ENCODE peak calls at places on chromosomes 3 and 15, in eight cellular contexts. X, A, Y, O, K, M, Z and E are unnamed samples.

GRCh38 chr3:21562225-21562624 is 188.8 kb downstream of the ZNF385D start:
- DNase-seq in K (no peak), X (no peak), O (no peak), Y (no peak), Z (no peak), A (no peak), M (no peak), E (no peak)

GRCh38 chr15:57158589-57158988 is 217.7 kb upstream of the CGNL1 start:
- DNase-seq in M (no peak), X (no peak), O (no peak), A (no peak), K (no peak), Z (peak; percentile 10), Y (no peak), E (peak; percentile 70)

GRCh38 chr3:111850481-111850880 is 8.6 kb upstream of the PHLDB2 start:
- DNase-seq in Z (no peak), Y (no peak), K (no peak), A (no peak), M (no peak), X (no peak), O (no peak), E (no peak)

GRCh38 chr3:167750273-167750971 is 14.9 kb downstream of the SERPINI1 start:
- DNase-seq in A (no peak), O (no peak), Z (peak; percentile 14), M (peak; percentile 50), Y (no peak), X (no peak), K (no peak), E (no peak)

GRCh38 chr15:96047255-96047931 is 283.1 kb upstream of the NR2F2 start:
- DNase-seq in Z (no peak), Y (no peak), O (no peak), X (no peak), M (no peak), K (no peak), A (no peak), E (no peak)

GRCh38 chr3:107963581-107963980 is 127.2 kb downstream of the CD47 start:
- DNase-seq in A (no peak), K (no peak), X (no peak), M (no peak), O (no peak), Y (no peak), Z (no peak), E (no peak)

GRCh38 chr15:91040851-91041250 is 18.5 kb upstream of the VPS33B start:
- DNase-seq in Z (no peak), K (no peak), M (no peak), Y (no peak), A (no peak), O (no peak), X (no peak), E (no peak)

GRCh38 chr15:64637412-64637811 is 138.0 kb downstream of the RBPMS2 start:
- DNase-seq in A (no peak), Y (no peak), O (no peak), M (no peak), Z (no peak), K (no peak), X (no peak), E (no peak)

GRCh38 chr3:192901435-192901834 is 16.2 kb downstream of the MB21D2 start:
- DNase-seq in X (no peak), O (no peak), Y (no peak), A (no peak), M (no peak), Z (no peak), K (no peak), E (peak; percentile 95)

GRCh38 chr3:185152433-185153169 is at the start of gene C3orf70:
- DNase-seq in K (no peak), X (peak; percentile 73), Z (peak; percentile 81), M (peak; percentile 74), O (peak; percentile 83), A (peak; percentile 51), Y (peak; percentile 71), E (peak; percentile 29)

GRCh38 chr15:75138016-75138999 is 63.4 kb upstream of the C15orf39 start:
- DNase-seq in M (no peak), X (no peak), O (no peak), Y (no peak), Z (peak; percentile 42), A (no peak), K (no peak), E (no peak)

GRCh38 chr15:22949074-22949547 is 31.1 kb downstream of the CYFIP1 start:
- DNase-seq in A (peak; percentile 43), Y (no peak), X (peak; percentile 66), O (peak; percentile 61), Z (peak; percentile 77), M (peak; percentile 68), K (no peak), E (peak; percentile 73)

GRCh38 chr15:94670436-94671034 is 439.2 kb downstream of the MCTP2 start:
- DNase-seq in Y (no peak), Z (peak; percentile 60), M (peak; percentile 30), A (no peak), K (no peak), X (peak; percentile 57), O (no peak), E (peak; percentile 16)

GRCh38 chr3:59237121-59237520 is 187.3 kb upstream of the CFAP20DC start:
- DNase-seq in A (no peak), Y (no peak), X (no peak), O (no peak), K (no peak), M (no peak), Z (no peak), E (peak; percentile 79)